ENCODE peak calls at places on chromosomes 11 and 22, in ten cellular contexts. V, D, Z, O, Y, C, K, M, H and G are unnamed samples.

GRCh38 chr11:11993814-11994213 is 14.6 kb downstream of the DKK3 start:
- DNase-seq in V (no peak), D (no peak), Z (peak; percentile 15), O (peak; percentile 85), Y (peak; percentile 84), C (no peak), K (peak; percentile 89), M (peak; percentile 85), H (peak; percentile 85), G (no peak)

GRCh38 chr11:129813216-129813791 is 2.3 kb upstream of the TMEM45B start:
- DNase-seq in V (no peak), D (no peak), Z (no peak), O (no peak), Y (peak; percentile 78), C (no peak), K (peak; percentile 51), M (no peak), H (no peak), G (no peak)

GRCh38 chr11:132367293-132367692 is 996.9 kb downstream of the NTM start:
- DNase-seq in V (no peak), D (no peak), Z (no peak), O (no peak), Y (no peak), C (no peak), K (no peak), M (no peak), H (no peak), G (no peak)

GRCh38 chr22:20438678-20439492 is 1.3 kb upstream of the SCARF2 start:
- DNase-seq in V (peak; percentile 55), D (no peak), Z (peak; percentile 42), O (no peak), Y (peak; percentile 99), C (no peak), K (no peak), M (no peak), H (no peak), G (no peak)

GRCh38 chr11:20397281-20397680 is 9.8 kb downstream of the PRMT3 start:
- DNase-seq in V (no peak), D (peak; percentile 32), Z (peak; percentile 61), O (peak; percentile 66), Y (peak; percentile 50), C (no peak), K (no peak), M (peak; percentile 56), H (peak; percentile 64), G (no peak)

GRCh38 chr11:8098361-8098760 is 17.4 kb downstream of the TUB start:
- DNase-seq in V (no peak), D (no peak), Z (no peak), O (peak; percentile 16), Y (peak; percentile 96), C (no peak), K (peak; percentile 48), M (no peak), H (peak; percentile 88), G (no peak)

GRCh38 chr11:27362749-27363575 is at the start of gene CCDC34:
- DNase-seq in V (peak; percentile 96), D (peak; percentile 72), Z (peak; percentile 99), O (peak; percentile 92), Y (peak; percentile 97), C (peak; percentile 94), K (peak; percentile 96), M (peak; percentile 94), H (peak; percentile 88), G (peak; percentile 90)

GRCh38 chr22:19981961-19982920 is 34.4 kb downstream of the ARVCF start:
- DNase-seq in V (peak; percentile 58), D (no peak), Z (no peak), O (no peak), Y (peak; percentile 73), C (no peak), K (no peak), M (no peak), H (no peak), G (no peak)

DNA sequence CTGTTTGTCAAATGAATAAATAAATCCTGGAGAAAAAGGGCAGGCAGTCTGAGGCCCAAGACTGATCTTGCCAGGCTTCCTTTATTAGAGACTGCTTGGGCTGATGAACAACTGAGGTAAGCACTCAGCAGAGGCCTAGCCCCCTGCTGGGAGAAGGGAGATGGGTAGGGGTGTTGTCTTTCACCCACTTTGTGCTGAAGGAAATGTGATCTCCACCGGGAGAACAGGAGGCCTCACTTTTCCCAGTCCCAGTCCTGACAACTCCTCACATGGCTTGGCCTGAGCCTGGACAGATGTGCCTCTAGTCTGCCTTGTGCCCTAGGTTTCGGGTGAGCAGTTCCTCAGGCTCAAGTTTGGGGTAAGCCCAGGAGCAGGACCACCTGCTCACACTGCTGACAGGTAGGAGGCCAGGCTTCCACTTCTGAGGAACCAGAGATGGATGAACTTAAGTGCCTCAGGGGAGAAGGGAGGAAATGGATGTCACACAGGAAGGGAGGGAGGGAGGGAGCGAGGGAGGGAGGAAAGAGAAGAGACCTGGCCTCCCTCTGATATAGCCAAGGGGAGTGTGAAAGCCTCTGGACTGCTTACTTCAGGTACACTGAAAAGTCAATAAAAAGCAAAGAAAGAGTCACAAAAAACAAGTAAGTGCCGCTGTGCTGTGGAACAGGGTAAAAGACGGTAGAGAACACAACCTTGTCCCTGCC is 8.1 kb downstream of the CLPB start:
- DNase-seq in V (no peak), D (no peak), Z (no peak), O (no peak), Y (no peak), C (no peak), K (no peak), M (no peak), H (no peak), G (no peak)
- TF ChIP-seq CTCF in V (no peak), D (no peak), Z (no peak), O (no peak), Y (no peak), C (no peak), K (no peak), M (no peak), H (no peak), G (no peak)

GRCh38 chr11:17738350-17739207 is 4.0 kb downstream of the KCNC1 start:
- DNase-seq in V (no peak), D (no peak), Z (peak; percentile 81), O (no peak), Y (peak; percentile 83), C (peak; percentile 11), K (no peak), M (no peak), H (no peak), G (peak; percentile 75)

GRCh38 chr11:17734418-17734911 is at the start of gene KCNC1:
- DNase-seq in V (no peak), D (no peak), Z (peak; percentile 90), O (peak; percentile 30), Y (peak; percentile 95), C (peak; percentile 38), K (no peak), M (peak; percentile 22), H (peak; percentile 15), G (peak; percentile 86)

GRCh38 chr11:17736921-17737817 is 2.6 kb downstream of the KCNC1 start:
- DNase-seq in V (no peak), D (no peak), Z (no peak), O (no peak), Y (peak; percentile 76), C (no peak), K (no peak), M (no peak), H (no peak), G (peak; percentile 14)

GRCh38 chr11:17734986-17735822 is 623 bp downstream of the KCNC1 start:
- DNase-seq in V (peak; percentile 84), D (peak; percentile 39), Z (peak; percentile 94), O (peak; percentile 70), Y (peak; percentile 99), C (peak; percentile 73), K (peak; percentile 91), M (peak; percentile 67), H (peak; percentile 54), G (peak; percentile 69)

DNA sequence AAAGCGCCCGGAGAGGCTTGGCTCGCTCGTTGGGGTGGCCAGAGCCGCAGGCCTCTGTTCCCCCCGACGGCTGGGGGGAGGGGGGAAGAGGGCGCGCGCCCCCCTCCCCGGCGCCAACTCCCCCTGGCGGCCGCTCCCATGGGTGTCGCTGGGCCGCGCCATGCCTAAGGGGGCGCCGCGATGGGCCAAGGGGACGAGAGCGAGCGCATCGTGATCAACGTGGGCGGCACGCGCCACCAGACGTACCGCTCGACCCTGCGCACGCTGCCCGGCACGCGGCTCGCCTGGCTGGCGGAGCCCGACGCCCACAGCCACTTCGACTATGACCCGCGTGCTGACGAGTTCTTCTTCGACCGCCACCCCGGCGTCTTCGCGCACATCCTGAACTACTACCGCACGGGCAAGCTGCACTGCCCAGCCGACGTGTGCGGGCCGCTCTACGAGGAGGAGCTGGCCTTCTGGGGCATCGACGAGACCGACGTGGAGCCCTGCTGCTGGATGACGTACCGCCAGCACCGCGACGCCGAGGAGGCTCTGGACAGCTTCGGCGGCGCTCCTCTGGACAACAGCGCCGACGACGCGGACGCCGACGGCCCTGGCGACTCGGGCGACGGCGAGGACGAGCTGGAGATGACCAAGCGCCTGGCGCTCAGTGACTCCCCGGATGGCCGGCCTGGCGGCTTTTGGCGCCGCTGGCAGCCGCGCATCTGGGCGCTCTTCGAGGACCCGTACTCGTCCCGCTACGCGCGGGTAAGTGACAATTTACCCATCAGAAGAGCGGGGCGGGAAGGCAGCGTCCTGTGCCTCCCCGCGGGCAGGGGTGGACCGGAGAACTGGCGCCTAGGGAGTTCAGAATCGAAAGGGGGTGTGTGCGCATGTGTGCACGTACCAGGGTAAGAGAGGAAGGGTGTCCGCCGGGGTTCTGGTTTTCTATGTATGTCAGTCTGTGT is 1.5 kb downstream of the KCNC1 start:
- DNase-seq in V (no peak), D (no peak), Z (peak; percentile 63), O (no peak), Y (peak; percentile 79), C (no peak), K (no peak), M (no peak), H (no peak), G (peak; percentile 63)
- TF ChIP-seq CTCF in V (no peak), D (peak; percentile 31), Z (peak; percentile 64), O (peak; percentile 23), Y (no peak), C (no peak), K (peak; percentile 45), M (peak; percentile 32), H (no peak), G (peak; percentile 82)

GRCh38 chr22:38823076-38823475 is 20.8 kb downstream of the NPTXR start:
- DNase-seq in V (no peak), D (no peak), Z (no peak), O (no peak), Y (peak; percentile 71), C (no peak), K (no peak), M (no peak), H (no peak), G (no peak)

GRCh38 chr22:38826386-38826785 is 17.4 kb downstream of the NPTXR start:
- DNase-seq in V (no peak), D (no peak), Z (no peak), O (no peak), Y (peak; percentile 46), C (no peak), K (no peak), M (no peak), H (no peak), G (no peak)

GRCh38 chr22:38826801-38827200 is 17.0 kb downstream of the NPTXR start:
- DNase-seq in V (no peak), D (no peak), Z (no peak), O (no peak), Y (peak; percentile 32), C (no peak), K (no peak), M (no peak), H (no peak), G (no peak)

GRCh38 chr22:38823637-38824036 is 20.2 kb downstream of the NPTXR start:
- DNase-seq in V (no peak), D (no peak), Z (no peak), O (no peak), Y (peak; percentile 51), C (no peak), K (no peak), M (no peak), H (no peak), G (no peak)

GRCh38 chr22:38824587-38824986 is 19.2 kb downstream of the NPTXR start:
- DNase-seq in V (no peak), D (peak; percentile 67), Z (peak; percentile 94), O (peak; percentile 78), Y (peak; percentile 96), C (peak; percentile 52), K (peak; percentile 90), M (peak; percentile 72), H (peak; percentile 69), G (no peak)
- TF ChIP-seq CTCF in V (peak; percentile 43), D (peak; percentile 76), Z (peak; percentile 53), O (peak; percentile 67), Y (peak; percentile 50), C (no peak), K (peak; percentile 64), M (peak; percentile 76), H (peak; percentile 52), G (no peak)

DNA sequence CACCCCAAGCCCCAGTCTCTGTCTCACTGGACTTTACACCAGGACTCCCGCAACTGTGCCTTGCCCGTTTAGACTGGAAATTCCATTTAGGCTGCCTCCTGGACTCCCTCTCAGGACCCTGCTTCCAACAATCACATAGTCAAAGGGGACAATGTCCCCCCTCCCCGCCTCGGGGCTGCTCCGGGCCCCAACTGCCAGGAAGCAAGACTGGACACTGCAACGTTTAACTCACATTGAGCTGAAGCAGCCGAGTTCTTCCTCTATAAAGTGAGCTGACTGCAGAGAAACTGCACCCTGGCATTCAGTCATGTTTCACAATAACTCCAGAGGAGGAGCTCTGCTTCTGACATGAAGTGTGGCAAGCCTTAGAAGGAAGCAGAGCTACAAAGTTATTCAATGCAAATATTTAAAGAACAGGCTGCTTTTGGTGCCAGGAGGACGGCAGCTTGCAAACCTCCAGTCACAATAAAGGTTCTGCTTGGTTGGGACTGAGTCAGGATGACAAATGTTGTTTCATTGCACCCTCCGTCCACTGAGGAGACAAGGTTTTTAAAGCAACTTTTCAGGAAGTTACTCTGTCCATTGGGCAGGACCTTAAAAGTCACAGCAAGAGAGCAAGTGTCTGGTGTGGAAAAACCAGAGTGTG is 19.9 kb downstream of the PACSIN2 start:
- DNase-seq in V (no peak), D (peak; percentile 75), Z (no peak), O (peak; percentile 95), Y (peak; percentile 95), C (peak; percentile 88), K (no peak), M (peak; percentile 93), H (peak; percentile 95), G (no peak)
- TF ChIP-seq CTCF in V (no peak), D (no peak), Z (no peak), O (no peak), Y (no peak), C (no peak), K (no peak), M (peak; percentile 5), H (no peak), G (no peak)